ENCODE peak calls at places on chromosome 4, in nine cellular contexts. W is ovary; M is SJCRH30; L is tibial nerve; H is PC-9; K is transverse colon; T is Peyer's patch; N is CD8-positive, alpha-beta memory T cell; Q is heart left ventricle. F is an unnamed sample.

GRCh38 chr4:93217423-93217822 is 611.1 kb upstream of the ATOH1 start:
- DNase-seq in T (no peak), L (no peak), K (no peak), H (no peak), W (no peak), M (no peak), N (no peak), Q (no peak), F (no peak)

GRCh38 chr4:63460075-63460474 is 949.2 kb downstream of the TECRL start:
- DNase-seq in Q (no peak), H (no peak), W (no peak), T (no peak), K (no peak), N (no peak), L (no peak), M (peak; percentile 26), F (no peak)

GRCh38 chr4:80732010-80732409 is 298.5 kb upstream of the BMP3 start:
- DNase-seq in M (no peak), N (no peak), K (no peak), H (peak; percentile 63), Q (no peak), W (no peak), L (no peak), T (no peak), F (no peak)

GRCh38 chr4:167290684-167291083 is 56.4 kb upstream of the SPOCK3 start:
- DNase-seq in H (no peak), K (no peak), N (no peak), L (no peak), W (no peak), Q (no peak), T (no peak), M (peak; percentile 37), F (no peak)

GRCh38 chr4:83387922-83388676 is 53.5 kb upstream of the HPSE start:
- DNase-seq in W (no peak), K (no peak), H (no peak), N (peak; percentile 47), T (no peak), L (no peak), Q (no peak), M (peak; percentile 24), F (no peak)

GRCh38 chr4:15034071-15034764 is 31.9 kb downstream of the CPEB2 start:
- DNase-seq in T (no peak), K (no peak), W (no peak), H (no peak), Q (no peak), N (no peak), M (peak; percentile 34), L (no peak), F (peak; percentile 82)

GRCh38 chr4:13173974-13174373 is 310.2 kb downstream of the RAB28 start:
- DNase-seq in T (no peak), Q (no peak), K (peak; percentile 24), N (no peak), L (peak; percentile 76), H (no peak), M (no peak), W (no peak), F (no peak)

GRCh38 chr4:180636696-180637095 is 1606.5 kb upstream of the TENM3 start:
- DNase-seq in M (no peak), Q (no peak), L (no peak), W (no peak), H (no peak), N (no peak), T (no peak), K (no peak), F (no peak)

GRCh38 chr4:89929425-89930272 is 35.0 kb downstream of the MMRN1 start:
- DNase-seq in L (no peak), H (no peak), W (no peak), T (no peak), Q (no peak), N (peak; percentile 19), M (no peak), K (no peak), F (no peak)

GRCh38 chr4:145881991-145882390 is 56.6 kb downstream of the ZNF827 start:
- DNase-seq in K (peak; percentile 85), T (peak; percentile 75), Q (no peak), L (no peak), W (no peak), N (no peak), H (peak; percentile 38), M (no peak), F (peak; percentile 84)

GRCh38 chr4:26862381-26862915 is 1.8 kb downstream of the STIM2 start:
- DNase-seq in T (no peak), L (no peak), N (no peak), Q (no peak), K (no peak), M (peak; percentile 20), H (no peak), W (no peak), F (no peak)
- H3K4me1 ChIP-seq in T (no peaks in the 10 kb centered on the region), L (peaks cover 22% of the 10 kb centered on the region), N (peaks cover 69% of the 10 kb centered on the region), Q (peaks cover 28% of the 10 kb centered on the region), K (peaks cover 29% of the 10 kb centered on the region), M (peaks cover 15% of the 10 kb centered on the region), H (peaks cover 26% of the 10 kb centered on the region), W (peaks cover 8% of the 10 kb centered on the region), F (peaks cover 18% of the 10 kb centered on the region)

GRCh38 chr4:156583265-156583664 is 388.3 kb downstream of the PDGFC start:
- DNase-seq in M (peak; percentile 43), L (no peak), H (no peak), N (no peak), K (no peak), W (no peak), T (no peak), Q (no peak), F (no peak)

GRCh38 chr4:156581282-156581681 is 390.3 kb downstream of the PDGFC start:
- DNase-seq in T (no peak), K (no peak), H (no peak), N (no peak), Q (no peak), L (no peak), W (no peak), M (no peak), F (no peak)

GRCh38 chr4:156578713-156579112 is 392.9 kb downstream of the PDGFC start:
- DNase-seq in L (no peak), Q (no peak), M (no peak), N (no peak), T (no peak), H (no peak), W (no peak), K (no peak), F (no peak)

GRCh38 chr4:156584100-156584499 is 387.5 kb downstream of the PDGFC start:
- DNase-seq in T (no peak), W (no peak), Q (no peak), L (no peak), K (no peak), H (peak; percentile 67), N (no peak), M (peak; percentile 34), F (no peak)

GRCh38 chr4:156581693-156582092 is 389.9 kb downstream of the PDGFC start:
- DNase-seq in L (no peak), H (no peak), M (no peak), T (no peak), W (no peak), N (no peak), K (no peak), Q (no peak), F (no peak)
- H3K4me3 ChIP-seq in L (no peak overlapping the region), H (no peak overlapping the region), M (no peak overlapping the region), T (no peak overlapping the region), W (no peak overlapping the region), N (no peak overlapping the region), K (no peak overlapping the region), Q (no peak overlapping the region), F (no peak overlapping the region)

GRCh38 chr4:74446896-74447295 is 2.0 kb downstream of the AREG start:
- DNase-seq in Q (no peak), N (no peak), M (no peak), K (no peak), W (no peak), L (no peak), T (no peak), H (no peak), F (peak; percentile 25)
- H3K4me1 ChIP-seq in Q (no peaks in the 10 kb centered on the region), N (peaks cover 4% of the 10 kb centered on the region), M (peaks cover 3% of the 10 kb centered on the region), K (no peaks in the 10 kb centered on the region), W (no peaks in the 10 kb centered on the region), L (no peaks in the 10 kb centered on the region), T (no peaks in the 10 kb centered on the region), H (peaks cover 29% of the 10 kb centered on the region), F (peaks cover 27% of the 10 kb centered on the region)

GRCh38 chr4:165331316-165331715 is 3.8 kb downstream of the MSMO1 start:
- DNase-seq in N (no peak), L (no peak), H (no peak), T (no peak), M (no peak), Q (no peak), W (no peak), K (no peak), F (no peak)

GRCh38 chr4:165331823-165332222 is 4.4 kb downstream of the MSMO1 start:
- DNase-seq in K (no peak), L (no peak), H (no peak), N (no peak), W (no peak), Q (no peak), T (no peak), M (no peak), F (no peak)

GRCh38 chr4:165330666-165331065 is 3.2 kb downstream of the MSMO1 start:
- DNase-seq in W (no peak), N (no peak), Q (no peak), M (no peak), H (no peak), L (no peak), T (no peak), K (no peak), F (no peak)

GRCh38 chr4:165328708-165329107 is 1.2 kb downstream of the MSMO1 start:
- DNase-seq in L (no peak), N (no peak), H (no peak), W (no peak), Q (no peak), M (no peak), T (no peak), K (no peak), F (no peak)

DNA sequence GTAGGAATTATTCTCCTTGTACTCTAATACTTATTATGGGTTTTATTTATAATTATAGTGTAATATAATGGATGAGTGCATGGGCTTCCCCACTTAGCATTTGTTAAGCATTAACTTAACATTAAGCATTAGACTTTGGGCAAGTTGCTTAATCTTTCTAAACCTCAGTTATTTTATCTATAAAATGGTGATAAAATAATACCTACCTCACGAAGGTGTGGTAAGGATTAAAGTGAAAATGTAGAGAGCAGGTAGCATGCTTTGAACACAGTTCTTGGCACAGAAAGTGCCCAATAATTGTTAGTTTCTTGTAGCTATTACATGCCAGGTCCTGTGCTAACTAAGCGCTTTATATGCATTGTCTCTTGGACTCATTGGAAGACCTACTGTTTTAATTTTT is 2.6 kb downstream of the MSMO1 start:
- DNase-seq in W (no peak), L (no peak), H (no peak), M (no peak), N (no peak), Q (no peak), T (no peak), K (no peak), F (no peak)
- H3K4me3 ChIP-seq in W (no peak overlapping the region), L (no peak overlapping the region), H (peak overlapping the region; percentile 80), M (no peak overlapping the region), N (no peak overlapping the region), Q (no peak overlapping the region), T (no peak overlapping the region), K (no peak overlapping the region), F (peak overlapping the region; percentile 100)

DNA sequence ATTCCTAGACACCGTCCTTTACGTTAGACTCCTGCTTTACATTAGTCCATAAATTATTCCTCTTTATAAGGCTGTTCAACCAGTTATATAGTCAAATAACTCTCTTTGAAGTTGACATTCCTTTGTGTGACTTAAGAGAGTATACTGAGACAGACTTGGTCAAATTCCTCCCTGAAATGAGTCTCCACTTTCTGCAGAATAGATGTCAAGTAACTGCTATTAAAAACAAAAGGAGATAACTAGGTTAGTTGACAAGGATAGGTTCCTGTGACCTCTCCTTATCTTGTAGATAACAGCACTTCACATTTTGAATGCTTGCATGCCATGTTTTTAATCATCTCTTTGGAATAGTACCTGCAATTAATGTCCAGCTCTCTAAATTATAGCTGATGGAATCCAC is 5.7 kb downstream of the GUCY1A1 start:
- DNase-seq in K (no peak), H (no peak), T (no peak), L (no peak), W (no peak), M (no peak), Q (no peak), N (no peak), F (no peak)
- H3K4me1 ChIP-seq in K (peaks cover 27% of the 10 kb centered on the region), H (no peaks in the 10 kb centered on the region), T (no peaks in the 10 kb centered on the region), L (no peaks in the 10 kb centered on the region), W (no peaks in the 10 kb centered on the region), M (no peaks in the 10 kb centered on the region), Q (peaks cover 3% of the 10 kb centered on the region), N (no peaks in the 10 kb centered on the region), F (no peaks in the 10 kb centered on the region)

F was measured in keratinocyte.